ENCODE peak calls at places on chromosomes 1 and 21, in five cellular contexts. Q is ELR; U is NCI-H345; R is NCI-H1092; T is activated CD4-positive, alpha-beta T cell treated with anti-CD3 and anti-CD28 coated beads for 4 hours. C is an unnamed sample.

GRCh38 chr1:27726173-27726793 is 522 bp downstream of the FAM76A start:
- DNase-seq in Q (peak; percentile 59), R (peak; percentile 69), U (peak; percentile 66), T (peak; percentile 19), C (peak; percentile 28)

GRCh38 chr1:162905759-162906158 is 44.8 kb upstream of the CCDC190 start:
- DNase-seq in R (no peak), U (no peak), Q (peak; percentile 89), T (no peak), C (peak; percentile 26)

GRCh38 chr21:44592446-44593365 is at the start of gene KRTAP10-6:
- DNase-seq in R (no peak), U (no peak), Q (no peak), T (no peak), C (no peak)

GRCh38 chr1:185957441-185958363 is 223.5 kb downstream of the HMCN1 start:
- DNase-seq in T (no peak), Q (no peak), R (no peak), U (no peak), C (no peak)

GRCh38 chr1:31987231-31987630 is 26.4 kb upstream of the KHDRBS1 start:
- DNase-seq in U (peak; percentile 21), Q (no peak), T (no peak), R (peak; percentile 60), C (peak; percentile 24)

GRCh38 chr1:228092342-228093049 is 10.0 kb downstream of the ARF1 start:
- DNase-seq in U (no peak), Q (no peak), R (no peak), T (no peak), C (no peak)

GRCh38 chr21:29018540-29018939 is 609 bp downstream of the RWDD2B start:
- DNase-seq in U (no peak), Q (peak; percentile 41), R (no peak), T (no peak), C (no peak)

GRCh38 chr1:199671684-199672083 is 355.8 kb upstream of the NR5A2 start:
- DNase-seq in T (no peak), U (no peak), Q (no peak), R (no peak), C (no peak)

GRCh38 chr21:28207776-28208175 is 784.9 kb downstream of the LTN1 start:
- DNase-seq in R (no peak), T (no peak), Q (peak; percentile 84), U (no peak), C (no peak)

GRCh38 chr1:168348146-168348709 is 67.6 kb downstream of the TBX19 start:
- DNase-seq in T (peak; percentile 10), U (no peak), R (no peak), Q (peak; percentile 22), C (no peak)

C was measured in NCI-H446.